ENCODE peak calls at places on chromosomes 16 and 17, in ten cellular contexts. A is left lung; G is MM.1S; V is ascending aorta; O is progenitor cell of endocrine pancreas; B is tibial nerve; K is PC-9; H is endothelial cell; T is CD4-positive, alpha-beta T cell; Q is cardiac muscle cell. R is an unnamed sample.

GRCh38 chr16:27725271-27726010 is 175.5 kb downstream of the KATNIP start:
- DNase-seq in K (no peak), A (no peak), O (no peak), T (no peak), V (no peak), H (no peak), G (no peak), B (no peak), Q (no peak), R (no peak)

GRCh38 chr16:88681709-88682451 is 4.4 kb downstream of the SNAI3 start:
- DNase-seq in H (no peak), T (no peak), V (no peak), G (peak; percentile 76), O (no peak), B (peak; percentile 45), A (peak; percentile 82), K (no peak), Q (no peak), R (no peak)

GRCh38 chr16:69071036-69071435 is 34.4 kb upstream of the HAS3 start:
- DNase-seq in G (no peak), Q (no peak), K (no peak), B (no peak), V (no peak), A (no peak), T (no peak), H (no peak), O (no peak), R (no peak)

GRCh38 chr16:58651965-58652348 is 22.3 kb upstream of the CNOT1 start:
- DNase-seq in B (no peak), G (no peak), T (no peak), Q (no peak), K (no peak), V (no peak), A (no peak), O (no peak), H (no peak), R (no peak)

GRCh38 chr17:77439382-77440013 is 298.7 kb downstream of the SEC14L1 start:
- DNase-seq in T (no peak), V (no peak), O (no peak), A (no peak), K (no peak), Q (no peak), H (no peak), B (no peak), G (no peak), R (no peak)

GRCh38 chr17:57654040-57654775 is 90.9 kb downstream of the CCDC182 start:
- DNase-seq in Q (no peak), V (no peak), T (no peak), G (no peak), B (no peak), H (no peak), A (no peak), K (no peak), O (no peak), R (no peak)

GRCh38 chr16:70774261-70774660 is 26.7 kb downstream of the VAC14 start:
- DNase-seq in B (no peak), T (no peak), K (no peak), Q (no peak), G (no peak), H (no peak), A (no peak), V (no peak), O (no peak), R (no peak)

GRCh38 chr16:56632160-56632847 is at the start of gene MT1M:
- DNase-seq in A (no peak), B (no peak), Q (peak; percentile 28), H (no peak), T (no peak), G (no peak), O (no peak), K (no peak), V (no peak), R (no peak)

GRCh38 chr17:53722407-53722806 is 100.3 kb upstream of the KIF2B start:
- DNase-seq in K (no peak), B (no peak), G (no peak), O (no peak), Q (no peak), V (no peak), H (no peak), A (no peak), T (no peak), R (no peak)

GRCh38 chr16:30585022-30585399 is 486 bp downstream of the ZNF785 start:
- DNase-seq in G (no peak), B (no peak), O (no peak), V (no peak), K (no peak), H (peak; percentile 30), T (no peak), A (no peak), Q (no peak), R (no peak)

GRCh38 chr17:13541032-13541480 is 60.7 kb downstream of the HS3ST3A1 start:
- DNase-seq in O (no peak), K (no peak), Q (peak; percentile 32), H (no peak), G (no peak), V (no peak), B (peak; percentile 7), T (no peak), A (no peak), R (peak; percentile 38)

GRCh38 chr17:40072481-40073346 is 9.9 kb downstream of the THRA start:
- DNase-seq in B (no peak), V (no peak), A (no peak), G (no peak), H (no peak), O (no peak), T (no peak), K (no peak), Q (peak; percentile 45), R (no peak)

GRCh38 chr17:74125160-74125559 is 78.3 kb upstream of the RPL38 start:
- DNase-seq in Q (no peak), B (no peak), A (no peak), K (no peak), V (no peak), G (no peak), O (no peak), H (no peak), T (no peak), R (no peak)

GRCh38 chr16:3793161-3793576 is 75.8 kb upstream of the TRAP1 start:
- DNase-seq in T (no peak), Q (peak; percentile 6), K (no peak), B (peak; percentile 31), G (no peak), H (no peak), V (no peak), O (no peak), A (no peak), R (no peak)

DNA sequence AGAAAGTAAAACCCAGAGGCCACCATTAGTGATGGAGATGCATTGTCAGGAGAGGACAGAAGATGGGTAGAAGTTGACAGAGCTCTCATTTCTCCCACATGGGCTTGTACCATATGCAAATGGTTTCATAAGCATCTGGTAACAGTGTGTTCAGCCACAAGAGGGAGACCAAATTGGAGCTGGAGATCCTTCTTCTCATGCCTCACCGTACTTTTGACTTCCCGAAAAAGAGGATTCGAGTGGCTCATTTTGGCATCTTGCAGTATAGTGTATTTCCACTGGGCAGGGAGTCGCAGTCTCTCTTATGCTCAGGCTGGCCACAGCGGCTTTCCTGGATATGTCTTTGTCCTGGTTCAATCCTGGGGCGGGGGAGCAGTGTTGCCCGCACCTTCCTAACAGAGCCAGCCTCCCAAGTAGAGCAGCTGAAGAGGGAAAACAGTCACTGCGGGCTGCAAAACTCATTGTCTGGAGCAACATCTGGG is 23.8 kb downstream of the TBC1D3B start:
- DNase-seq in H (no peak), O (no peak), A (no peak), Q (no peak), T (no peak), V (no peak), G (peak; percentile 8), B (peak; percentile 5), K (no peak), R (no peak)
- TF ChIP-seq CTCF in H (no peak), O (peak; percentile 15), A (no peak), Q (peak; percentile 12), T (no peak), V (no peak), G (peak; percentile 12), B (no peak), K (no peak), R (no peak)

GRCh38 chr17:50558581-50558954 is 1.9 kb upstream of the CACNA1G start:
- DNase-seq in B (no peak), H (no peak), V (no peak), Q (no peak), O (no peak), K (no peak), G (no peak), A (no peak), T (no peak), R (no peak)
- TF ChIP-seq CTCF in B (no peak), H (no peak), V (no peak), Q (no peak), O (peak; percentile 11), K (no peak), G (no peak), A (no peak), T (no peak), R (no peak)

DNA sequence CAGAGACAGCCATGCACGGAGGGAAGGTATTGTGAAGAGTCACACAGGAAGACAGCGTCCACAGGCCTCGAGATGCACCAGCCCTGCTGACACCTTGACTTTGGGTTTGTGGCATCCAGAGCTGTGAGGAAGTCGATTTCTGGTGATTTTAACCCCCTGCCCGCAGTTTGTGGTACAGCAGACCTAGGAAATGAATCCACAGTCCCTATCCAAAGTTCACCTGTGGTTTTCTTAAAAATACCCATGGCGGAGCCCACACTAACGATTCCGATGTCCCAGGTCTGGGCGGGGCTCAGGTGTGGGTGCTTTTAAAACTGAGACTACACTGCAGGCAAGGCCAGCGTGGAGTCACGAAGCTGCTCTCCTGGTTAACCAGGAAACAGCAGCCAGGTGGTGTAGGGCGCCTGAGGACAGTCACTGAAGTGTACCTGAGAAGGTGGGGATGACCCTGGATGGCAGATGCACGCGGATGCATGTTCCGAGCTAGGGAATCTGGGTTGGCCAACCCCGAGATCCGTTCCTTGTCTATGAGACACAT is 14.4 kb upstream of the MEAK7 start:
- DNase-seq in A (no peak), T (peak; percentile 46), O (no peak), G (no peak), K (no peak), Q (no peak), B (no peak), V (no peak), H (no peak), R (no peak)
- TF ChIP-seq CTCF in A (no peak), T (no peak), O (no peak), G (no peak), K (no peak), Q (no peak), B (no peak), V (no peak), H (no peak), R (no peak)

DNA sequence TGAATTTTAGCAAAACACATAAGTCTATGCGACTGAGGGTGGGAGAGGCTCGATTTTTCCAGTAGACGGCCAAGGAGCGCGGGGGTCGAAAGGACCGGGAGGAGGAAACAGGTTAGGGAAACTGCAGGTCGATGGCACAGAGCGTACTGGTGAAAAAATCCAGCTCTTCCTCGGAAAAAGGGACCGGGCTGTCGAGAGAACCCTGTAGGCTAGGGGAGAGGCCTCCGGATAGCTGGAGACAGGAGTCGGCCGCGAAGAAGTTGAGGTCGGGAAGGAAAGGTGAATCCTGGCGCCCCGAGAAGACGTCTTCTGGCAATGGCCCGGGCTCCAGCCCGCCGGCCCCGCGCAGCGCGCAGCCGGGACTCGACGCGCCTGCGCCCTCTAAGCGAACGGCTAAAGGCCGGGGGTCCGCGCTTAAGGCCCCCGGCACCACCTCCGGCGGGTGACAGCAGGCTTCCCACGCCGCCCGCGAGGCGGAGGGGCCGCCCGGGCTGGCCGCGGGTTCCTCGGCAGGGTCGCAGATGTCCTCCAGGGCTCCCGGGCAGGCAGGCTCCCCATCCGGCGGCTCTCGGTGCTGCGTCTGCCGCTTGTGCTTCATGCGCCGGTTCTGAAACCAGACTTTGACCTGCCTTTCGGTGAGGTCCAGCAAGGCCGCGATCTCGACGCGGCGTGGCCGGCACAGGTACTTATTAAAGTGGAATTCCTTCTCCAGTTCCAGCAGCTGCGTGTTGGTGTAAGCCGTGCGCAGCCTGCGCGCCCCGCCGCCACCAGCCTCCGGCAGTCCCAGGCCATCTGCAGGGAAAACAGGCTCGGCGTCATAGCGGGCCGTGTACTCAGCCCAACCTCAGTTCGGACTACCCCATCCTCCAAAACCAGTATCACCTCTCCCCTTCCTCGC is 1.7 kb downstream of the HOXB2 start:
- DNase-seq in K (no peak), Q (peak; percentile 67), T (peak; percentile 51), V (no peak), B (peak; percentile 30), O (peak; percentile 39), H (peak; percentile 61), G (peak; percentile 45), A (no peak), R (no peak)
- TF ChIP-seq CTCF in K (no peak), Q (no peak), T (no peak), V (peak; percentile 10), B (peak; percentile 11), O (peak; percentile 43), H (peak; percentile 28), G (peak; percentile 31), A (no peak), R (no peak)

R was measured in omental fat pad.